ENCODE peak calls at places on chromosomes 2 and 18, in seven cellular contexts. P is NCI-H1694; Q is epithelial cell of prostate; A is activated CD4-positive, alpha-beta T cell treated with anti-CD3 and anti-CD28 coated beads, Interleukin-2, amount 50 U/mL, for 24 hours; Y is ACHN; F is natural killer cell treated with Interleukin-12 subunit alpha and Interleukin-12 subunit beta and Interleukin-15 and Interleukin-18, amount 100 ng/mL, for 72 hours; J is midbrain. K is an unnamed sample.

GRCh38 chr2:113176696-113177355 is 3.1 kb downstream of the PSD4 start:
- DNase-seq in P (no peak), A (no peak), F (no peak), J (no peak), Q (no peak), Y (no peak), K (no peak)

GRCh38 chr2:8171608-8172007 is 510.2 kb upstream of the ID2 start:
- DNase-seq in Q (no peak), J (no peak), F (no peak), Y (peak; percentile 33), P (no peak), A (no peak), K (no peak)

GRCh38 chr2:178914259-178914849 is 107.1 kb upstream of the TTN start:
- DNase-seq in F (peak; percentile 74), J (peak; percentile 80), Y (peak; percentile 80), P (peak; percentile 90), Q (peak; percentile 34), A (peak; percentile 59), K (peak; percentile 64)

GRCh38 chr18:5918196-5918595 is 22.9 kb upstream of the TMEM200C start:
- DNase-seq in Q (no peak), Y (no peak), P (no peak), A (no peak), J (no peak), F (no peak), K (no peak)

GRCh38 chr2:58664523-58665155 is 423.5 kb upstream of the FANCL start:
- DNase-seq in Y (no peak), A (no peak), J (no peak), F (no peak), Q (no peak), P (no peak), K (no peak)

GRCh38 chr2:158458617-158458920 is 1.8 kb downstream of the PKP4 start:
- DNase-seq in Q (no peak), J (peak; percentile 61), F (no peak), Y (peak; percentile 28), P (no peak), A (no peak), K (no peak)

GRCh38 chr18:79707239-79707638 is 27.6 kb downstream of the CTDP1 start:
- DNase-seq in P (no peak), Q (no peak), F (no peak), J (no peak), A (no peak), Y (no peak), K (no peak)

GRCh38 chr2:216059233-216059834 is 22.3 kb downstream of the PECR start:
- DNase-seq in Q (no peak), Y (peak; percentile 31), P (no peak), J (no peak), A (no peak), F (no peak), K (no peak)

GRCh38 chr18:7164610-7165009 is 47.0 kb upstream of the LAMA1 start:
- DNase-seq in A (no peak), Q (no peak), J (peak; percentile 4), Y (no peak), F (no peak), P (no peak), K (no peak)

GRCh38 chr2:216354236-216354788 is 18.0 kb downstream of the MARCHF4 start:
- DNase-seq in Y (no peak), F (no peak), A (no peak), P (no peak), J (no peak), Q (no peak), K (no peak)

GRCh38 chr18:72935744-72936143 is 68.0 kb upstream of the NETO1 start:
- DNase-seq in P (no peak), A (no peak), F (no peak), J (no peak), Q (no peak), Y (no peak), K (no peak)